ENCODE peak calls at places on chromosomes 7 and 10, in four cellular contexts. One of them, this sample, is unnamed.
A peak's percentile ranks its signal among the peaks of the same experiment; 100 is the strongest.

GRCh38 chr7:6494365-6494764 is 46.6 kb upstream of the DAGLB start:
- DNase-seq in HepG2: no peak
- DNase-seq in K562: no peak
- DNase-seq in WTC11: no peak
- DNase-seq in this sample: no peak

GRCh38 chr7:151745090-151745638 is 131.8 kb downstream of the PRKAG2 start:
- DNase-seq in WTC11: no peak
- DNase-seq in K562: peak; percentile 37
- DNase-seq in HepG2: peak; percentile 95
- DNase-seq in this sample: peak; percentile 62

GRCh38 chr7:4265676-4266075 is 416.4 kb upstream of the FOXK1 start:
- DNase-seq in K562: no peak
- DNase-seq in WTC11: no peak
- DNase-seq in HepG2: no peak
- DNase-seq in this sample: no peak

GRCh38 chr7:114923403-114923713 is 1.5 kb downstream of the MDFIC start:
- DNase-seq in K562: no peak
- DNase-seq in WTC11: no peak
- DNase-seq in HepG2: no peak
- DNase-seq in this sample: no peak

GRCh38 chr10:118062798-118063238 is 16.1 kb upstream of the RAB11FIP2 start:
- DNase-seq in HepG2: peak; percentile 27
- DNase-seq in WTC11: no peak
- DNase-seq in K562: no peak
- DNase-seq in this sample: no peak

GRCh38 chr7:55774327-55775050 is 88.1 kb downstream of the SEPTIN14 start:
- DNase-seq in WTC11: no peak
- DNase-seq in HepG2: no peak
- DNase-seq in K562: no peak
- DNase-seq in this sample: no peak

GRCh38 chr10:28200804-28201203 is 102.1 kb downstream of the MPP7 start:
- DNase-seq in HepG2: no peak
- DNase-seq in K562: no peak
- DNase-seq in WTC11: no peak
- DNase-seq in this sample: no peak

GRCh38 chr10:102654566-102654965 is 10.3 kb downstream of the TRIM8 start:
- DNase-seq in WTC11: no peak
- DNase-seq in K562: no peak
- DNase-seq in HepG2: no peak
- DNase-seq in this sample: no peak

GRCh38 chr7:27767374-27767773 is 27.4 kb downstream of the TAX1BP1 start:
- DNase-seq in K562: no peak
- DNase-seq in HepG2: no peak
- DNase-seq in WTC11: no peak
- DNase-seq in this sample: no peak

GRCh38 chr10:16742165-16742960 is 74.9 kb downstream of the RSU1 start:
- DNase-seq in K562: no peak
- DNase-seq in HepG2: no peak
- DNase-seq in WTC11: no peak
- DNase-seq in this sample: no peak

DNA sequence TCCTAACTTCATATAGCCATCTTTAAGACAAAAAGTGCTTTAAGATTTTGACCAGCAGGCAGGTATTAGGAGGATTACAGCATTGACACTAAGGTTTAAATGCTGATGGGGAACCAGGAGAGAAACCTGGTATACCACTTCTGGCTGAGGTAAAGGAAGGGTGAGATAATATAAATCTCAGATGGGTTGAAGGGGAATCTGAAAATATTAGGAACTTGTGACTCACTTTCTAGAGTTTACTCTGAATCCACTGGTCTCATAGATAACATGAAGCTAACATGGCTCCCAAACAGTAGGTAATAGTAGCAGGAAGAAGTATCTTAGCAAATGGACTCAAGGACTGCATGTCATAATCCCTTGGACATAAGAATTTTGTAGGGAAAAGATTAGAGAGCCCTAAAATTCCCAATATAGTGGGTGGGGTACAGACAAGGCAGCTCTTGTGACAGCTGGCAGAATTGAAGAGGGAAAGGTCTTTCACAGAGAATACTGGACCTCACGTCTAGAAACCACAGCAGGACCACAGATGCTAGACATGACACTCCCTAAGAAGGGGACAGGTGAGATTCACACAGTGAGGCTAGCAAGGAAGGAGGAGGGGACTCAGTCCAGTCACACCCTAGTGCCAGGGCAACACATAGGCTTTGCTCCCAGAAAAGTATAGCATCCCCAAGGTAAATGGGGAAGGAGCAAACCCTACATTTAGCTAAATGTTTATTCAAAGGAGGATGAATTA is 3.5 kb downstream of the PTTG1IP2 start:
- DNase-seq in K562: no peak
- DNase-seq in HepG2: no peak
- DNase-seq in WTC11: no peak
- DNase-seq in this sample: no peak
- TF ChIP-seq ELF4 in K562: no peak
- TF ChIP-seq ELF4 in HepG2: no peak
- TF ChIP-seq ELF4 in WTC11: no peak
- TF ChIP-seq ELF4 in this sample: no peak

GRCh38 chr7:29228289-29229011 is 33.9 kb downstream of the CHN2 start:
- DNase-seq in K562: no peak
- DNase-seq in HepG2: peak; percentile 92
- DNase-seq in WTC11: no peak
- DNase-seq in this sample: no peak
- TF ChIP-seq ELF4 in K562: no peak
- TF ChIP-seq ELF4 in HepG2: no peak
- TF ChIP-seq ELF4 in WTC11: no peak
- TF ChIP-seq ELF4 in this sample: no peak

GRCh38 chr10:14611971-14612693 is 162.6 kb downstream of the FAM107B start:
- DNase-seq in K562: no peak
- DNase-seq in WTC11: no peak
- DNase-seq in HepG2: peak; percentile 55
- DNase-seq in this sample: no peak

GRCh38 chr10:14613570-14613918 is 161.2 kb downstream of the FAM107B start:
- DNase-seq in K562: no peak
- DNase-seq in HepG2: no peak
- DNase-seq in WTC11: no peak
- DNase-seq in this sample: no peak

GRCh38 chr10:14616465-14616864 is 158.2 kb downstream of the FAM107B start:
- DNase-seq in K562: no peak
- DNase-seq in WTC11: no peak
- DNase-seq in HepG2: no peak
- DNase-seq in this sample: no peak

GRCh38 chr10:14609178-14609577 is 165.5 kb downstream of the FAM107B start:
- DNase-seq in WTC11: no peak
- DNase-seq in HepG2: no peak
- DNase-seq in K562: no peak
- DNase-seq in this sample: no peak

DNA sequence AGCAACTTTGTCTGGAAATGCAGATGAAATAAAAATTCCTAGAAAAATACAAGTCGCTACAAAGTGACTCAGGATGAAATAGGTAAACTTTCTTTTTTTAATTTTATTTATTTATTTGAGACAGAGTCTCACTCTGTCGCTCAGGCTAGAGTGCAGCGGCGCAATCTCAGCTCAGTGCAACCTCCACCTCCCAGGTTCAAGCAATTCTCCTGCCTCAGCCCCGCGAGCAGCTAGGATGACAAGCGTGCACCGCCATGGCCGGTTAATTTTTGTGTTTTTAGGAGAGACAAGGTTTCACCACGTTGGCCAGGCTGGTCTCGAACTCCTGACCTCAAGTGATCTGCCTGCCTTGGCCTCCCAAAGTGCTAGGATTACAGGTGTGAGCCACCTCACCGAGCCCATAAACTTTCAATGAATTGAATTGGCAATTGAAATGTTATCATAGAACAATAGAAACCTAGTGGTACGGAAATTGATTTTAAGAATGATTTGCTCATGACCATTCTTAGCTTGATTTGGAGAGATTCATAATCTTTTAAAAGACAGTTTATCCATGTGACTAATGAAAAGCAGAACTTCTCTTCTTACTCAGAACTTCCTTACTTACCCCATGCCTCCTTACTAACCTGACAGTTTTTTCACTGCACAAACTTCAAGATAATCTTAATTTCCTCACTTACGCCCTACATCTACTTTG is 161.7 kb downstream of the FAM107B start:
- DNase-seq in WTC11: no peak
- DNase-seq in K562: no peak
- DNase-seq in HepG2: no peak
- DNase-seq in this sample: no peak
- TF ChIP-seq ELF4 in WTC11: no peak
- TF ChIP-seq ELF4 in K562: no peak
- TF ChIP-seq ELF4 in HepG2: no peak
- TF ChIP-seq ELF4 in this sample: no peak

DNA sequence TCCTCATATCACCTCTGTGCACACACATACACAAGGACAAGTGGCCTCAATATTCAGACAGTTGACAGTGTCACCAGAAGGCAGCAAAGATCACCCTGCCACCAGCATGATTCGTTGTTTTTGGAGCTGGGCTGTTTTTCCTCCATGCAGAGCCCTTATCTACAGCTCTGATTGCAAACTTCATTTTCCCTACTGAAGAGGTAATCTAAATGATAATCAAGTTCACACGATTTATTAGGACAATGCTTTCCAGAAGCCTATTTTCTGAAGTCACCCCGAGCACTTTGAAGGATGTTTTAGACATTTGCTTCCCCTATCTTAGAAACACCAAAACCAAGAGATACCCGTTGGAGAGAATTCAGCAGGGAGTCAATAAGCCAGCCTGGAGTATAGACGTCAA is 46.0 kb upstream of the ADAM12 start:
- DNase-seq in K562: no peak
- DNase-seq in HepG2: no peak
- DNase-seq in WTC11: no peak
- DNase-seq in this sample: no peak
- TF ChIP-seq ELF4 in K562: no peak
- TF ChIP-seq ELF4 in HepG2: no peak
- TF ChIP-seq ELF4 in WTC11: no peak
- TF ChIP-seq ELF4 in this sample: no peak

GRCh38 chr7:34066411-34066810 is 161.1 kb downstream of the BMPER start:
- DNase-seq in WTC11: no peak
- DNase-seq in HepG2: no peak
- DNase-seq in K562: no peak
- DNase-seq in this sample: no peak
- TF ChIP-seq ELF4 in WTC11: no peak
- TF ChIP-seq ELF4 in HepG2: no peak
- TF ChIP-seq ELF4 in K562: no peak
- TF ChIP-seq ELF4 in this sample: no peak

GRCh38 chr7:32616625-32617024 is 121.3 kb downstream of the AVL9 start:
- DNase-seq in K562: peak; percentile 37
- DNase-seq in WTC11: no peak
- DNase-seq in HepG2: no peak
- DNase-seq in this sample: no peak
- TF ChIP-seq ELF4 in K562: no peak
- TF ChIP-seq ELF4 in WTC11: no peak
- TF ChIP-seq ELF4 in HepG2: no peak
- TF ChIP-seq ELF4 in this sample: no peak

This sample was measured in HEK293T.